ENCODE peak calls at places on chromosome 15, in seven cellular contexts. Q, M, U, D, V, L and Y are unnamed samples.

GRCh38 chr15:35757323-35757722 is 211.4 kb upstream of the DPH6 start:
- DNase-seq in Q (no peak), D (no peak), M (no peak), L (no peak), V (no peak), U (no peak), Y (no peak)

GRCh38 chr15:35507932-35508638 is 37.9 kb downstream of the DPH6 start:
- DNase-seq in V (no peak), U (no peak), D (no peak), M (no peak), L (no peak), Q (no peak), Y (no peak)

GRCh38 chr15:42581272-42581730 is 5.9 kb downstream of the STARD9 start:
- DNase-seq in Q (peak; percentile 86), V (peak; percentile 73), L (no peak), M (peak; percentile 57), U (peak; percentile 81), D (no peak), Y (peak; percentile 56)

GRCh38 chr15:41585140-41586047 is 26.4 kb downstream of the TYRO3 start:
- DNase-seq in U (peak; percentile 24), D (no peak), V (no peak), L (no peak), M (peak; percentile 49), Q (peak; percentile 61), Y (peak; percentile 79)

GRCh38 chr15:98889930-98890695 is 117.5 kb downstream of the PGPEP1L start:
- DNase-seq in M (peak; percentile 100), V (no peak), Q (no peak), D (peak; percentile 44), U (no peak), L (peak; percentile 79), Y (no peak)

GRCh38 chr15:44492040-44492439 is 44.9 kb upstream of the EIF3J start:
- DNase-seq in M (no peak), L (no peak), D (no peak), U (no peak), Q (no peak), V (no peak), Y (no peak)

GRCh38 chr15:56693761-56694160 is 39.5 kb downstream of the ZNF280D start:
- DNase-seq in L (no peak), V (no peak), M (no peak), D (peak; percentile 3), Q (no peak), U (no peak), Y (no peak)

GRCh38 chr15:34154725-34155204 is 52.9 kb downstream of the PGBD4 start:
- DNase-seq in M (peak; percentile 20), V (peak; percentile 7), D (no peak), Q (no peak), U (no peak), L (no peak), Y (peak; percentile 10)

GRCh38 chr15:79349526-79349925 is 38.6 kb downstream of the TMED3 start:
- DNase-seq in L (no peak), D (no peak), M (no peak), Q (no peak), U (no peak), V (no peak), Y (no peak)

GRCh38 chr15:55770808-55771207 is 27.9 kb upstream of the PRTG start:
- DNase-seq in M (no peak), U (no peak), L (no peak), Q (no peak), V (no peak), D (no peak), Y (no peak)

GRCh38 chr15:22808761-22809280 is 22.4 kb downstream of the NIPA1 start:
- DNase-seq in M (peak; percentile 58), V (no peak), U (no peak), L (no peak), Q (no peak), D (no peak), Y (no peak)

GRCh38 chr15:90340345-90340744 is 11.7 kb upstream of the ZNF774 start:
- DNase-seq in M (no peak), D (no peak), L (no peak), Q (no peak), V (peak; percentile 60), U (no peak), Y (no peak)

GRCh38 chr15:60679256-60679655 is 200.3 kb upstream of the ICE2 start:
- DNase-seq in U (no peak), D (no peak), Q (no peak), L (no peak), M (peak; percentile 72), V (no peak), Y (no peak)

GRCh38 chr15:72706266-72706665 is 20.3 kb downstream of the BBS4 start:
- DNase-seq in V (no peak), M (peak; percentile 38), Q (no peak), L (no peak), D (no peak), U (no peak), Y (peak; percentile 26)

GRCh38 chr15:81113204-81113657 is 20.8 kb upstream of the CFAP161 start:
- DNase-seq in Q (peak; percentile 50), D (no peak), L (no peak), U (no peak), M (no peak), V (no peak), Y (peak; percentile 26)

GRCh38 chr15:31329640-31330010 is 3.0 kb downstream of the KLF13 start:
- DNase-seq in M (no peak), Q (no peak), U (no peak), D (no peak), L (no peak), V (no peak), Y (no peak)
- H3K4me3 ChIP-seq in M (no peak overlapping the region), Q (peak overlapping the region; percentile 61), U (peak overlapping the region; percentile 77), D (no peak overlapping the region), L (peak overlapping the region; percentile 60), V (peak overlapping the region; percentile 81), Y (no peak overlapping the region)

DNA sequence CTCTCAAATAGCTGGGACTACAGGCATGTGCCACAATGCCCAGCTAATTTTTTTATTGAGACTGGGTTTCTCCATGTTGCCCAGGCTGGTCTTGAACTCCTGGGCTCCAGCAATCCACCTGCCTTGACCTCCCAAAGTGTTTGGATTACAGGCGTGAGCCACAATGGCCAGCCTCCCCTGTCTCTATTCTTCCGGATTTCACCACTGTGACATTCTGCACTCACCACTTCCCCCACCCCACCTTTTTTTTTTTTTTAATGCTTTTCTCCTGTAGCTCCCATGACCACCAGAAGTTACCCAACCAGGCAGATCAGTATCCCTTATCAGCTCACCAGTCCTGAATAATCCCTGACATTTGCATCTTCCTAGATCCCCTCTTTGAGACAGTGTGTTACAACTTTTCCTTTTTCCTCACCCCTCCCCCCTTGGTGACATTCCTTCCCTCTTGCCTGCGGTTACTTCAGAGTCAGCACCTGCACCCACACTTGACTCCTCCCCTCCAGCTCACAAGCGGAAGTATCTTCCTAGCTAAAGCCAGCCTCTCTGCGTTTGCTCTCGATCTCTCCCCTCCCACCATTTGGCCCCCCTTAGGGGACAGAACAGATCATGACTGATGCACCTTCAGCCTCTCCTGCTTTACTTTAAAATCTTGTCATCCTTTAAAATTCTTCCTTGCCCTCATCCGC is 13.5 kb upstream of the ZNF592 start:
- DNase-seq in L (no peak), M (peak; percentile 72), U (peak; percentile 67), Q (peak; percentile 83), D (no peak), V (peak; percentile 95), Y (no peak)
- H3K4me3 ChIP-seq in L (no peak overlapping the region), M (peak overlapping the region; percentile 13), U (peak overlapping the region; percentile 44), Q (no peak overlapping the region), D (no peak overlapping the region), V (peak overlapping the region; percentile 62), Y (no peak overlapping the region)

GRCh38 chr15:96170616-96171270 is 159.8 kb upstream of the NR2F2 start:
- DNase-seq in M (no peak), D (no peak), V (no peak), Q (peak; percentile 43), L (no peak), U (no peak), Y (no peak)
- H3K4me3 ChIP-seq in M (no peak overlapping the region), D (no peak overlapping the region), V (no peak overlapping the region), Q (no peak overlapping the region), L (no peak overlapping the region), U (no peak overlapping the region), Y (no peak overlapping the region)

DNA sequence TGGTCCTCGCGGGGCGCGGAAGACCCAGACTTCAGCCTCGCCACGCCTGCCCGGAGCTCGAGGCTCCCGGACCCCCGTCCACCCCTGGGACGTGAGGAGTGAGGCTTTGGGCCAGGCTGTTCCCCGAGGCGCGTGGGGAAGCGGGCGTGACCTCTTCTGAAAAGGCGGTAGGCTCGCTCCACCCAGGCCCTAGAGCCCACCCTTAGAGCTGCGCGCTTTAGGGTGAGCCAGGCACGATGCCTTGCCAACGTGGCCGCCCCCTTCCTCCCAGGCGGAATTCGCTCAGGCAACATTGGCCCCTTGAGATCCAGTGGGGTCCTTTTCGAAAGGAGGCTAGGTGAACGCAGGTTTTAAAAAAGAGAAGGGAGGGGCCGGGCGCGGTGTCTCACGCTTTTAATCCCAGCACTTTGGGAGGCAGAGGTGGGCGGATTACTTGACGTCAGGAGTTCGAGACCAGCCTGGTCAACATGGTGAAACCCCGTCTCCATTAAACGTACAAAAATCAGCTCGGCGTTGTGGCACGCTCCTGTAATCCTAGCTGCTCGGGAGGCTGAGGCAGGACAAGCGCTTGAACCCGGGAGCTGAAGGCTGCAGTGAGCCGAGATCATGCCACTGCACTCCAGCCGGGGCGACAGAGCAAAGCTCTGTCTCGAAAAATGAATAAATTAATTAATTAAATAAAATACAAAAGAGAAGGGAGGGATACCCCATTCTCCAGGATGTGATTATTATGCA is 896 bp upstream of the RPP25 start:
- DNase-seq in D (no peak), M (no peak), U (peak; percentile 19), V (no peak), Q (no peak), L (no peak), Y (no peak)
- H3K4me3 ChIP-seq in D (peak overlapping the region; percentile 55), M (peak overlapping the region; percentile 64), U (peak overlapping the region; percentile 65), V (peak overlapping the region; percentile 65), Q (peak overlapping the region; percentile 0), L (peak overlapping the region; percentile 35), Y (peak overlapping the region; percentile 53)

GRCh38 chr15:74594455-74594854 is 21.2 kb upstream of the CLK3 start:
- DNase-seq in V (no peak), U (no peak), M (no peak), L (no peak), Q (no peak), D (no peak), Y (no peak)

GRCh38 chr15:74603026-74603788 is 12.4 kb upstream of the CLK3 start:
- DNase-seq in D (no peak), Q (no peak), V (no peak), M (no peak), U (no peak), L (no peak), Y (no peak)

GRCh38 chr15:74598126-74598842 is 17.4 kb upstream of the CLK3 start:
- DNase-seq in M (peak; percentile 63), Q (peak; percentile 96), L (peak; percentile 50), U (peak; percentile 87), V (peak; percentile 89), D (no peak), Y (peak; percentile 95)

GRCh38 chr15:74595271-74595670 is 20.4 kb upstream of the CLK3 start:
- DNase-seq in L (no peak), Q (no peak), D (no peak), U (no peak), V (no peak), M (no peak), Y (no peak)

GRCh38 chr15:74599156-74599555 is 16.5 kb upstream of the CLK3 start:
- DNase-seq in V (no peak), U (no peak), Q (no peak), M (no peak), D (no peak), L (no peak), Y (no peak)
- H3K4me3 ChIP-seq in V (no peak overlapping the region), U (peak overlapping the region; percentile 86), Q (peak overlapping the region; percentile 47), M (peak overlapping the region; percentile 67), D (peak overlapping the region; percentile 75), L (peak overlapping the region; percentile 60), Y (peak overlapping the region; percentile 62)

GRCh38 chr15:67138946-67139855 is 73.8 kb downstream of the SMAD3 start:
- DNase-seq in M (no peak), U (no peak), V (no peak), Q (peak; percentile 88), D (no peak), L (no peak), Y (no peak)
- H3K4me3 ChIP-seq in M (no peak overlapping the region), U (no peak overlapping the region), V (no peak overlapping the region), Q (no peak overlapping the region), D (peak overlapping the region; percentile 38), L (no peak overlapping the region), Y (no peak overlapping the region)